ENCODE peak calls at places on chromosome 5, in six cellular contexts. One of them, this sample, is unnamed.

GRCh38 chr5:32446660-32447059 is 2.1 kb upstream of the ZFR start:
- DNase-seq in body of pancreas: no peak
- DNase-seq in CD8-positive, alpha-beta T cell: no peak
- DNase-seq in fibroblast of lung: no peak
- DNase-seq in thyroid gland: no peak
- DNase-seq in heart left ventricle: no peak
- DNase-seq in this sample: no peak

GRCh38 chr5:127936439-127936972 is 147.1 kb upstream of the SLC12A2 start:
- DNase-seq in heart left ventricle: no peak
- DNase-seq in body of pancreas: no peak
- DNase-seq in CD8-positive, alpha-beta T cell: no peak
- DNase-seq in thyroid gland: no peak
- DNase-seq in fibroblast of lung: no peak
- DNase-seq in this sample: no peak

GRCh38 chr5:68379275-68380026 is 163.9 kb downstream of the PIK3R1 start:
- DNase-seq in CD8-positive, alpha-beta T cell: no peak
- DNase-seq in heart left ventricle: no peak
- DNase-seq in body of pancreas: no peak
- DNase-seq in fibroblast of lung: peak; percentile 7
- DNase-seq in thyroid gland: no peak
- DNase-seq in this sample: no peak

GRCh38 chr5:74094096-74094778 is 468.2 kb downstream of the ARHGEF28 start:
- DNase-seq in thyroid gland: no peak
- DNase-seq in fibroblast of lung: peak; percentile 41
- DNase-seq in CD8-positive, alpha-beta T cell: no peak
- DNase-seq in heart left ventricle: no peak
- DNase-seq in body of pancreas: peak; percentile 16
- DNase-seq in this sample: no peak

GRCh38 chr5:7991125-7991821 is 122.3 kb downstream of the MTRR start:
- DNase-seq in CD8-positive, alpha-beta T cell: no peak
- DNase-seq in heart left ventricle: no peak
- DNase-seq in fibroblast of lung: no peak
- DNase-seq in thyroid gland: no peak
- DNase-seq in body of pancreas: no peak
- DNase-seq in this sample: no peak

GRCh38 chr5:149267241-149267973 is 4.3 kb upstream of the AFAP1L1 start:
- DNase-seq in fibroblast of lung: peak; percentile 32
- DNase-seq in CD8-positive, alpha-beta T cell: no peak
- DNase-seq in body of pancreas: no peak
- DNase-seq in heart left ventricle: no peak
- DNase-seq in thyroid gland: no peak
- DNase-seq in this sample: no peak

GRCh38 chr5:111697881-111698757 is 58.9 kb downstream of the NREP start:
- DNase-seq in fibroblast of lung: peak; percentile 53
- DNase-seq in thyroid gland: no peak
- DNase-seq in CD8-positive, alpha-beta T cell: no peak
- DNase-seq in heart left ventricle: no peak
- DNase-seq in body of pancreas: no peak
- DNase-seq in this sample: no peak

GRCh38 chr5:143395638-143396352 is 7.7 kb downstream of the NR3C1 start:
- DNase-seq in fibroblast of lung: no peak
- DNase-seq in body of pancreas: no peak
- DNase-seq in CD8-positive, alpha-beta T cell: no peak
- DNase-seq in heart left ventricle: no peak
- DNase-seq in thyroid gland: no peak
- DNase-seq in this sample: no peak

GRCh38 chr5:63401434-63402046 is 560.7 kb downstream of the HTR1A start:
- DNase-seq in body of pancreas: peak; percentile 60
- DNase-seq in CD8-positive, alpha-beta T cell: no peak
- DNase-seq in fibroblast of lung: peak; percentile 17
- DNase-seq in heart left ventricle: peak; percentile 58
- DNase-seq in thyroid gland: peak; percentile 60
- DNase-seq in this sample: no peak

GRCh38 chr5:59873113-59873512 is 20.4 kb downstream of the PDE4D start:
- DNase-seq in heart left ventricle: no peak
- DNase-seq in fibroblast of lung: peak; percentile 81
- DNase-seq in body of pancreas: no peak
- DNase-seq in thyroid gland: no peak
- DNase-seq in CD8-positive, alpha-beta T cell: no peak
- DNase-seq in this sample: peak; percentile 81

GRCh38 chr5:38940230-38940858 is 94.5 kb downstream of the OSMR start:
- DNase-seq in heart left ventricle: no peak
- DNase-seq in body of pancreas: no peak
- DNase-seq in thyroid gland: no peak
- DNase-seq in CD8-positive, alpha-beta T cell: no peak
- DNase-seq in fibroblast of lung: no peak
- DNase-seq in this sample: no peak

GRCh38 chr5:92674322-92674721 is 906.7 kb downstream of the NR2F1-AS1 start:
- DNase-seq in thyroid gland: no peak
- DNase-seq in heart left ventricle: no peak
- DNase-seq in body of pancreas: no peak
- DNase-seq in fibroblast of lung: no peak
- DNase-seq in CD8-positive, alpha-beta T cell: no peak
- DNase-seq in this sample: no peak

GRCh38 chr5:1192971-1193590 is 8.3 kb upstream of the SLC6A19 start:
- DNase-seq in thyroid gland: no peak
- DNase-seq in body of pancreas: no peak
- DNase-seq in fibroblast of lung: no peak
- DNase-seq in heart left ventricle: no peak
- DNase-seq in CD8-positive, alpha-beta T cell: no peak
- DNase-seq in this sample: no peak

GRCh38 chr5:171444582-171444981 is 25.1 kb downstream of the FGF18 start:
- DNase-seq in thyroid gland: no peak
- DNase-seq in CD8-positive, alpha-beta T cell: no peak
- DNase-seq in body of pancreas: no peak
- DNase-seq in fibroblast of lung: peak; percentile 86
- DNase-seq in heart left ventricle: no peak
- DNase-seq in this sample: no peak

GRCh38 chr5:9373586-9373985 is 172.3 kb downstream of the SEMA5A start:
- DNase-seq in body of pancreas: no peak
- DNase-seq in thyroid gland: no peak
- DNase-seq in fibroblast of lung: peak; percentile 74
- DNase-seq in CD8-positive, alpha-beta T cell: no peak
- DNase-seq in heart left ventricle: no peak
- DNase-seq in this sample: no peak

GRCh38 chr5:67206381-67207328 is 10.1 kb upstream of the CD180 start:
- DNase-seq in CD8-positive, alpha-beta T cell: peak; percentile 63
- DNase-seq in heart left ventricle: no peak
- DNase-seq in body of pancreas: no peak
- DNase-seq in thyroid gland: peak; percentile 27
- DNase-seq in fibroblast of lung: peak; percentile 98
- DNase-seq in this sample: no peak

GRCh38 chr5:101977729-101978345 is 318.2 kb downstream of the SLCO4C1 start:
- DNase-seq in body of pancreas: no peak
- DNase-seq in thyroid gland: no peak
- DNase-seq in fibroblast of lung: peak; percentile 52
- DNase-seq in heart left ventricle: no peak
- DNase-seq in CD8-positive, alpha-beta T cell: no peak
- DNase-seq in this sample: no peak

GRCh38 chr5:93580387-93581100 is 475 bp downstream of the NR2F1-AS1 start:
- DNase-seq in fibroblast of lung: peak; percentile 66
- DNase-seq in body of pancreas: no peak
- DNase-seq in thyroid gland: no peak
- DNase-seq in heart left ventricle: no peak
- DNase-seq in CD8-positive, alpha-beta T cell: no peak
- DNase-seq in this sample: no peak

GRCh38 chr5:136208946-136209345 is 16.0 kb upstream of the SMIM32 start:
- DNase-seq in body of pancreas: no peak
- DNase-seq in thyroid gland: no peak
- DNase-seq in heart left ventricle: no peak
- DNase-seq in CD8-positive, alpha-beta T cell: no peak
- DNase-seq in fibroblast of lung: no peak
- DNase-seq in this sample: no peak
- H3K27me3 ChIP-seq in body of pancreas: peaks cover 4% of the 10 kb centered on the region
- H3K27me3 ChIP-seq in thyroid gland: no peaks in the 10 kb centered on the region
- H3K27me3 ChIP-seq in heart left ventricle: peaks cover 7% of the 10 kb centered on the region
- H3K27me3 ChIP-seq in CD8-positive, alpha-beta T cell: no peaks in the 10 kb centered on the region
- H3K27me3 ChIP-seq in fibroblast of lung: peaks cover 2% of the 10 kb centered on the region
- H3K27me3 ChIP-seq in this sample: peaks cover 4% of the 10 kb centered on the region

GRCh38 chr5:177105546-177106476 is 19.1 kb downstream of the FGFR4 start:
- DNase-seq in CD8-positive, alpha-beta T cell: no peak
- DNase-seq in thyroid gland: no peak
- DNase-seq in body of pancreas: no peak
- DNase-seq in heart left ventricle: no peak
- DNase-seq in fibroblast of lung: no peak
- DNase-seq in this sample: no peak
- TF ChIP-seq CTCF in CD8-positive, alpha-beta T cell: no peak
- TF ChIP-seq CTCF in thyroid gland: no peak
- TF ChIP-seq CTCF in body of pancreas: no peak
- TF ChIP-seq CTCF in heart left ventricle: no peak
- TF ChIP-seq CTCF in fibroblast of lung: no peak
- TF ChIP-seq CTCF in this sample: no peak

GRCh38 chr5:77620404-77620803 is 18.1 kb downstream of the OTP start:
- DNase-seq in fibroblast of lung: no peak
- DNase-seq in heart left ventricle: no peak
- DNase-seq in body of pancreas: no peak
- DNase-seq in thyroid gland: no peak
- DNase-seq in CD8-positive, alpha-beta T cell: no peak
- DNase-seq in this sample: no peak

GRCh38 chr5:77616920-77617319 is 21.6 kb downstream of the OTP start:
- DNase-seq in fibroblast of lung: no peak
- DNase-seq in thyroid gland: no peak
- DNase-seq in body of pancreas: no peak
- DNase-seq in CD8-positive, alpha-beta T cell: no peak
- DNase-seq in heart left ventricle: no peak
- DNase-seq in this sample: no peak

GRCh38 chr5:77623341-77623740 is 15.2 kb downstream of the OTP start:
- DNase-seq in CD8-positive, alpha-beta T cell: no peak
- DNase-seq in heart left ventricle: no peak
- DNase-seq in fibroblast of lung: no peak
- DNase-seq in thyroid gland: no peak
- DNase-seq in body of pancreas: no peak
- DNase-seq in this sample: no peak

DNA sequence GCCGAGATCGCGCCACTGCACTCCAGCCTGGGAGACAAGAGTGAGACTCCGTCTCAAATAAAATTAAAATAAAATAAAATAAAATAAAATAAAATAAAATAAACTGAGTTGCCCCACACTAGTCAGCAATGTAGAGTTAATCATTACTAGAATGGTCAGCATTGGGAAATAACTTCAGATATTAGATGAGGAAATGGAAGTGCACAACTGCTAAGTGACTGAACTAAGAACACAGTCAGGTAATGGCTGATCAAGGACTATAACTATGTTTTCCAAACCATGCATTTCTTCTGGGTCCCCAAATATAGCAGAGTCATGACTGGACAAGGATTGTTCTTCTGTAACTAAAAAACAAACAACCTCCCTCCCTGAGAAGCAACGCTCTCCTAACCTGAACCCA is 17.1 kb downstream of the OTP start:
- DNase-seq in fibroblast of lung: no peak
- DNase-seq in CD8-positive, alpha-beta T cell: no peak
- DNase-seq in body of pancreas: no peak
- DNase-seq in thyroid gland: no peak
- DNase-seq in heart left ventricle: no peak
- DNase-seq in this sample: no peak
- H3K27me3 ChIP-seq in fibroblast of lung: peaks cover 7% of the 10 kb centered on the region
- H3K27me3 ChIP-seq in CD8-positive, alpha-beta T cell: peaks cover 8% of the 10 kb centered on the region
- H3K27me3 ChIP-seq in body of pancreas: no peaks in the 10 kb centered on the region
- H3K27me3 ChIP-seq in thyroid gland: no peaks in the 10 kb centered on the region
- H3K27me3 ChIP-seq in heart left ventricle: peaks cover 47% of the 10 kb centered on the region
- H3K27me3 ChIP-seq in this sample: peaks cover 11% of the 10 kb centered on the region

DNA sequence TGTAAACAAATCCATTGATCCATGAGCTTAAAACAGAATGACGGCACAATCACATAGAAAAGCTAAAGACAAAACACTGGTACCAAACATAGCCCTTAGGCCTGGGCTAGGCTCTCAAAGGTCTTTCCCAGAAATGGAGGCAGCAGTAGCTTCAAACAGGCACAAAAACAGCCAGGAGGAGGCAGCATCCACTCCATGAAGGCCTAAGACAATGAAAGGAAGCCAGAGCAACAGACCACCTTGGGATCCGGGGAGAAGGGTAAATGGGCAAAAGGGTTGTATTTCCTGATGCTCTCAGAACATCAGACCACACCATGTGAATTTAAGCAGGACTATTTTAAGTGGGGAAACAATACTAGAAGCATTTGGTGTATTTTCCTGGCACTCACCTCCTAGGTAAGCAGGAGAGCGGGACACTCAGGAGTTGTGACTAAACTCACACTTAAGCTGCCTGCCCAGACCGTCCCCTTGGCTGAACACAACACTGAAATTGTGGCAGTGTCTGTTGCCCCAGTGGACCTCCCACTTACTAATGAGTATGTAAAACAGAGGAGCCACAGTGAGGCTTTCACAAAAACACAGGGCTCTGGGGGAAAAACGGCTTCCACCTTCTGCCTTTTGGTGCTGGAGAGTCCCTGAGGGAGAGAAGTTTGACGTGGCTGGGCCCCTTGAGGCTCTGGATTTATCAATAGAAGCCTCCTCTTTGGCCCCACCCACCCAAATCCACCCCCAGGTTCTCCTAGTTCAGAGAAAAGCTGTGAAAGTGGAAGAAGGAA is 11.9 kb downstream of the GNPDA1 start:
- DNase-seq in CD8-positive, alpha-beta T cell: no peak
- DNase-seq in thyroid gland: peak; percentile 10
- DNase-seq in body of pancreas: no peak
- DNase-seq in heart left ventricle: no peak
- DNase-seq in fibroblast of lung: no peak
- DNase-seq in this sample: no peak
- TF ChIP-seq CTCF in CD8-positive, alpha-beta T cell: no peak
- TF ChIP-seq CTCF in thyroid gland: peak; percentile 26
- TF ChIP-seq CTCF in body of pancreas: no peak
- TF ChIP-seq CTCF in heart left ventricle: no peak
- TF ChIP-seq CTCF in fibroblast of lung: peak; percentile 33
- TF ChIP-seq CTCF in this sample: no peak

GRCh38 chr5:174073088-174073487 is 27.6 kb downstream of the NSG2 start:
- DNase-seq in body of pancreas: no peak
- DNase-seq in thyroid gland: no peak
- DNase-seq in fibroblast of lung: peak; percentile 29
- DNase-seq in CD8-positive, alpha-beta T cell: no peak
- DNase-seq in heart left ventricle: no peak
- DNase-seq in this sample: no peak
- H3K27me3 ChIP-seq in body of pancreas: no peaks in the 10 kb centered on the region
- H3K27me3 ChIP-seq in thyroid gland: no peaks in the 10 kb centered on the region
- H3K27me3 ChIP-seq in fibroblast of lung: no peaks in the 10 kb centered on the region
- H3K27me3 ChIP-seq in CD8-positive, alpha-beta T cell: no peaks in the 10 kb centered on the region
- H3K27me3 ChIP-seq in heart left ventricle: no peaks in the 10 kb centered on the region
- H3K27me3 ChIP-seq in this sample: no peaks in the 10 kb centered on the region

GRCh38 chr5:55986931-55987330 is 7.8 kb downstream of the IL6ST start:
- DNase-seq in heart left ventricle: no peak
- DNase-seq in thyroid gland: no peak
- DNase-seq in CD8-positive, alpha-beta T cell: no peak
- DNase-seq in body of pancreas: no peak
- DNase-seq in fibroblast of lung: no peak
- DNase-seq in this sample: no peak
- TF ChIP-seq CTCF in heart left ventricle: no peak
- TF ChIP-seq CTCF in thyroid gland: no peak
- TF ChIP-seq CTCF in CD8-positive, alpha-beta T cell: no peak
- TF ChIP-seq CTCF in body of pancreas: no peak
- TF ChIP-seq CTCF in fibroblast of lung: no peak
- TF ChIP-seq CTCF in this sample: no peak